ENCODE peak calls at places on chromosomes 3 and 15, in five cellular contexts. L, X, U, Q and T are unnamed samples.

GRCh38 chr15:40106203-40107161 is 2.2 kb downstream of the BMF start:
- DNase-seq in L (peak; percentile 68), X (peak; percentile 73), U (peak; percentile 77), Q (peak; percentile 55), T (peak; percentile 83)

GRCh38 chr3:103791786-103792515 is 1357.1 kb downstream of the ZPLD1 start:
- DNase-seq in L (no peak), X (no peak), U (no peak), Q (no peak), T (no peak)

GRCh38 chr3:182786564-182787196 is 6.6 kb upstream of the ATP11B start:
- DNase-seq in L (no peak), X (no peak), U (no peak), Q (no peak), T (no peak)

GRCh38 chr15:80662756-80663553 is 32.2 kb upstream of the ABHD17C start:
- DNase-seq in L (no peak), X (no peak), U (no peak), Q (no peak), T (no peak)

GRCh38 chr3:100213891-100214573 is 46.8 kb upstream of the TBC1D23 start:
- DNase-seq in L (no peak), X (no peak), U (no peak), Q (peak; percentile 47), T (no peak)

GRCh38 chr3:73409405-73409804 is 215.3 kb downstream of the PDZRN3 start:
- DNase-seq in L (no peak), X (no peak), U (no peak), Q (peak; percentile 93), T (no peak)

GRCh38 chr15:63372018-63372705 is 9.5 kb downstream of the CA12 start:
- DNase-seq in L (no peak), X (no peak), U (peak; percentile 69), Q (peak; percentile 99), T (no peak)

GRCh38 chr15:90645873-90646605 is 71.1 kb upstream of the BLM start:
- DNase-seq in L (no peak), X (no peak), U (no peak), Q (peak; percentile 31), T (no peak)

GRCh38 chr15:68797157-68797556 is 23.5 kb downstream of the ANP32A start:
- DNase-seq in L (no peak), X (no peak), U (no peak), Q (peak; percentile 47), T (no peak)

GRCh38 chr3:12149029-12149428 is 9.7 kb downstream of the TIMP4 start:
- DNase-seq in L (no peak), X (no peak), U (no peak), Q (no peak), T (no peak)

GRCh38 chr15:91224750-91225380 is 124.8 kb downstream of the SV2B start:
- DNase-seq in L (peak; percentile 51), X (no peak), U (no peak), Q (peak; percentile 4), T (no peak)

GRCh38 chr3:48989126-48989795 is 780 bp upstream of the P4HTM start:
- DNase-seq in L (no peak), X (no peak), U (no peak), Q (no peak), T (no peak)

GRCh38 chr15:54707805-54708752 is 488.7 kb downstream of the RSL24D1 start:
- DNase-seq in L (no peak), X (no peak), U (peak; percentile 39), Q (no peak), T (no peak)

GRCh38 chr3:197355713-197356112 is 57.3 kb upstream of the DLG1 start:
- DNase-seq in L (no peak), X (no peak), U (no peak), Q (no peak), T (no peak)

GRCh38 chr3:46214751-46215352 is 6.7 kb upstream of the CCR1 start:
- DNase-seq in L (peak; percentile 69), X (no peak), U (no peak), Q (no peak), T (no peak)

GRCh38 chr15:95346856-95347255 is 983.6 kb upstream of the NR2F2 start:
- DNase-seq in L (no peak), X (no peak), U (no peak), Q (no peak), T (no peak)

GRCh38 chr3:150059729-150060128 is 89.0 kb upstream of the PFN2 start:
- DNase-seq in L (no peak), X (no peak), U (no peak), Q (no peak), T (no peak)

GRCh38 chr15:83837946-83838571 is 184.1 kb downstream of the ADAMTSL3 start:
- DNase-seq in L (peak; percentile 65), X (peak; percentile 5), U (no peak), Q (peak; percentile 49), T (no peak)

GRCh38 chr3:112043621-112044201 is 9.2 kb downstream of the TMPRSS7 start:
- DNase-seq in L (peak; percentile 81), X (no peak), U (no peak), Q (peak; percentile 84), T (no peak)

GRCh38 chr3:188584958-188585689 is 431.2 kb downstream of the LPP start:
- DNase-seq in L (peak; percentile 11), X (no peak), U (no peak), Q (no peak), T (no peak)

GRCh38 chr3:58422756-58423324 is 10.8 kb downstream of the PDHB start:
- DNase-seq in L (peak; percentile 87), X (no peak), U (no peak), Q (peak; percentile 54), T (no peak)
- TF ChIP-seq CTCF in L (peak; percentile 38), X (no peak), U (peak; percentile 10), Q (no peak), T (no peak)

GRCh38 chr3:42732196-42732828 is 29.7 kb upstream of the HHATL start:
- DNase-seq in L (peak; percentile 16), X (no peak), U (no peak), Q (no peak), T (no peak)

GRCh38 chr3:42731476-42732195 is 29.0 kb upstream of the HHATL start:
- DNase-seq in L (no peak), X (no peak), U (no peak), Q (no peak), T (no peak)

GRCh38 chr3:42733501-42734262 is 31.1 kb upstream of the HHATL start:
- DNase-seq in L (no peak), X (no peak), U (no peak), Q (no peak), T (no peak)

GRCh38 chr3:42734263-42734860 is 31.8 kb upstream of the HHATL start:
- DNase-seq in L (no peak), X (no peak), U (no peak), Q (no peak), T (no peak)

DNA sequence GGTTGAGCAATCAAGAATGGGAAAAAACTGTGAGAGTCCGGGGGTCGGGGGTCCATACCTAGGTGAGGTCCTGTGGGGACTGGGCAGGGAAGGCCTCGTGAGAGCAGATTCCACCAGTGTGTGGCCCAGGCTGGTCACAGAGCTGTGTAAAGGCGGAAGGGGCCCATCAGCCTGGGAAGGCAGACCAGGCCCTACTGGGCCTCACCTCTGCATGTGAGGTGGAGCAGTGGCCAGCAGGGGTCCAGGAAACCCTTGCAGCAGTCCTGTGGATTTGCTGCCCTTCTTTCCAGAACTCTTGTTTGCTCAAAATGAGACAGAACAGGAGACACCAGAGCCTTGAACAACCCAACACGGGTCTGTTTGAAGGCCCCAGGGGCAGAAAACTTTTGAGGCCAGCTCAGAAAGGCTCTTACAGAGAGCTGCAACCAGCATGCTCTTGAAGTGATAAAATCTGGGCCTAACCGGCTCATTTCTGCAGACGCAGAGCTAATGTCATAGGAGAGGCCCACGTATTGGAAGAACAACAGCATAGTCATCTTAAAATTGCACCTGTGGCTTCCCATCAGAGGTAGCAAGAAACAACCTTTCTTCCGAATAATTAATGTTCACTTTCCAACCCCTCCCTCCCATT is 30.3 kb upstream of the HHATL start:
- DNase-seq in L (no peak), X (no peak), U (no peak), Q (no peak), T (no peak)
- TF ChIP-seq CTCF in L (no peak), X (no peak), U (no peak), Q (no peak), T (no peak)

GRCh38 chr15:49622561-49622960 is 1.7 kb downstream of the DTWD1 start:
- DNase-seq in L (no peak), X (no peak), U (no peak), Q (peak; percentile 25), T (no peak)
- TF ChIP-seq CTCF in L (peak; percentile 29), X (no peak), U (no peak), Q (no peak), T (no peak)

GRCh38 chr3:24829011-24829581 is 334.4 kb upstream of the THRB start:
- DNase-seq in L (peak; percentile 83), X (no peak), U (peak; percentile 74), Q (peak; percentile 17), T (no peak)
- TF ChIP-seq CTCF in L (no peak), X (no peak), U (no peak), Q (no peak), T (no peak)

DNA sequence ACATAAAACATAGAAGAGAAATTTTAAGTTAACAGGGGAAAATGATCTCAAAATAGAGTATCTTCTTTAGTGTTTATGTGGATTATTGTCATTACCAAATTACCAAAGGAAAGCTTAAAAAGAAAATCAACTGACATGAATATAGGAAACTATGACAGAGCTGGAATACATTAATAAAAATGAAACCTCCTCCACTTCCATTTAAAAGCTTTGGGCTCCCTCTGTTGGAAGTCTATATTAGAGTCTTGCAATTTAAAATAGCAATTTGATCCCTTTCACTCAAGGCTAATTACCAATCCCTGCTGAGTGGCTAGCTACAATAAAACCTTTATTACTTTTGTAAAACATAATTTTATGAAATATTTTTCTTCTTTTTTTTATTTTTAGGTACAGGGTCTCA is 61.4 kb upstream of the IMPG2 start:
- DNase-seq in L (peak; percentile 44), X (no peak), U (no peak), Q (peak; percentile 59), T (no peak)
- TF ChIP-seq CTCF in L (peak; percentile 38), X (peak; percentile 23), U (peak; percentile 58), Q (peak; percentile 25), T (peak; percentile 64)

GRCh38 chr3:52681610-52682009 is 4.1 kb downstream of the PBRM1 start:
- DNase-seq in L (no peak), X (no peak), U (no peak), Q (no peak), T (no peak)

GRCh38 chr3:52679811-52680210 is 5.9 kb downstream of the PBRM1 start:
- DNase-seq in L (no peak), X (no peak), U (no peak), Q (peak; percentile 61), T (no peak)

GRCh38 chr3:52684184-52684583 is 1.5 kb downstream of the PBRM1 start:
- DNase-seq in L (no peak), X (no peak), U (no peak), Q (no peak), T (no peak)

GRCh38 chr3:52683611-52684010 is 2.1 kb downstream of the PBRM1 start:
- DNase-seq in L (no peak), X (no peak), U (no peak), Q (peak; percentile 47), T (no peak)

DNA sequence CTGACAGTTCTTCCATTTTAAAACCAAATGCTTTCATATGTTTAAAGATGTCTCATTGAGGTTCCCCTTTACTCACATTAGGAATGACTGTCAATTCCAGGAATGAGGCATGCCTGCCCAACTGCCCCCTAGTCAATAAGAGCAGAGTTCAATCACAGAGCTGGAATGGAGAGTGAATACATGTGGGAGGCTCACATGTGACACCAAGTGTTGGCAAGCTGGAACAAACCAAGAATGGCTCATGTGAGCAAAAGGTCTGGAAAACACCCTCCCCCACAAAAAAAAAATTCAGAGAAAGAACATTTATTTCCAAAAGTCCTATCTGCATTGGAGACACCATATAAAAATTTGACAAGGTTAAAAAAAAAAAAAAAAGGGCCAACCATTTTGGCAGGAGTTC is 3.7 kb downstream of the PBRM1 start:
- DNase-seq in L (peak; percentile 27), X (no peak), U (no peak), Q (peak; percentile 95), T (no peak)
- TF ChIP-seq CTCF in L (peak; percentile 25), X (peak; percentile 12), U (no peak), Q (no peak), T (no peak)

GRCh38 chr3:127458698-127459097 is 131.8 kb downstream of the TPRA1 start:
- DNase-seq in L (peak; percentile 89), X (no peak), U (peak; percentile 39), Q (peak; percentile 17), T (no peak)
- TF ChIP-seq CTCF in L (no peak), X (no peak), U (no peak), Q (no peak), T (no peak)